ENCODE peak calls at places on chromosomes 7 and 10, in seven cellular contexts. One of them, this sample, is unnamed.

GRCh38 chr7:36784991-36785940 is 61.0 kb upstream of the AOAH start:
- DNase-seq in mesendoderm: no peak
- DNase-seq in stimulated activated CD8-positive, alpha-beta memory T cell treated with anti-CD3 and anti-CD28 coated beads, Interleukin-4, amount 100 ng/mL, for 1 hour: peak
- DNase-seq in H7: no peak
- DNase-seq in NCI-H2081: peak
- DNase-seq in stimulated activated CD4-positive, alpha-beta T cell treated with anti-CD3 and anti-CD28 coated beads, Interleukin-1b, Interleukin-23, amount 100 ng/mL, for 4 hours: peak
- DNase-seq in ecto neural progenitor cell: no peak
- DNase-seq in this sample: no peak

GRCh38 chr10:126609566-126609965 is 60.9 kb downstream of the C10orf90 start:
- DNase-seq in mesendoderm: no peak
- DNase-seq in stimulated activated CD4-positive, alpha-beta T cell treated with anti-CD3 and anti-CD28 coated beads, Interleukin-1b, Interleukin-23, amount 100 ng/mL, for 4 hours: no peak
- DNase-seq in H7: no peak
- DNase-seq in ecto neural progenitor cell: no peak
- DNase-seq in NCI-H2081: no peak
- DNase-seq in stimulated activated CD8-positive, alpha-beta memory T cell treated with anti-CD3 and anti-CD28 coated beads, Interleukin-4, amount 100 ng/mL, for 1 hour: no peak
- DNase-seq in this sample: no peak

GRCh38 chr7:152162287-152162686 is 136.8 kb downstream of the GALNT11 start:
- DNase-seq in mesendoderm: peak
- DNase-seq in stimulated activated CD8-positive, alpha-beta memory T cell treated with anti-CD3 and anti-CD28 coated beads, Interleukin-4, amount 100 ng/mL, for 1 hour: no peak
- DNase-seq in H7: no peak
- DNase-seq in NCI-H2081: no peak
- DNase-seq in stimulated activated CD4-positive, alpha-beta T cell treated with anti-CD3 and anti-CD28 coated beads, Interleukin-1b, Interleukin-23, amount 100 ng/mL, for 4 hours: no peak
- DNase-seq in ecto neural progenitor cell: no peak
- DNase-seq in this sample: no peak

GRCh38 chr7:92835851-92836488 is 403 bp downstream of the CDK6 start:
- DNase-seq in stimulated activated CD4-positive, alpha-beta T cell treated with anti-CD3 and anti-CD28 coated beads, Interleukin-1b, Interleukin-23, amount 100 ng/mL, for 4 hours: no peak
- DNase-seq in NCI-H2081: no peak
- DNase-seq in mesendoderm: peak
- DNase-seq in ecto neural progenitor cell: no peak
- DNase-seq in stimulated activated CD8-positive, alpha-beta memory T cell treated with anti-CD3 and anti-CD28 coated beads, Interleukin-4, amount 100 ng/mL, for 1 hour: no peak
- DNase-seq in H7: peak
- DNase-seq in this sample: no peak

GRCh38 chr7:43138710-43139601 is 26.5 kb downstream of the HECW1 start:
- DNase-seq in ecto neural progenitor cell: no peak
- DNase-seq in H7: no peak
- DNase-seq in stimulated activated CD8-positive, alpha-beta memory T cell treated with anti-CD3 and anti-CD28 coated beads, Interleukin-4, amount 100 ng/mL, for 1 hour: no peak
- DNase-seq in stimulated activated CD4-positive, alpha-beta T cell treated with anti-CD3 and anti-CD28 coated beads, Interleukin-1b, Interleukin-23, amount 100 ng/mL, for 4 hours: no peak
- DNase-seq in NCI-H2081: no peak
- DNase-seq in mesendoderm: peak
- DNase-seq in this sample: no peak

GRCh38 chr7:99028261-99028971 is 115.5 kb downstream of the SMURF1 start:
- DNase-seq in H7: peak
- DNase-seq in stimulated activated CD4-positive, alpha-beta T cell treated with anti-CD3 and anti-CD28 coated beads, Interleukin-1b, Interleukin-23, amount 100 ng/mL, for 4 hours: no peak
- DNase-seq in ecto neural progenitor cell: no peak
- DNase-seq in NCI-H2081: no peak
- DNase-seq in stimulated activated CD8-positive, alpha-beta memory T cell treated with anti-CD3 and anti-CD28 coated beads, Interleukin-4, amount 100 ng/mL, for 1 hour: no peak
- DNase-seq in mesendoderm: peak
- DNase-seq in this sample: no peak

GRCh38 chr10:78071140-78071856 is 37.6 kb downstream of the RPS24 start:
- DNase-seq in H7: no peak
- DNase-seq in stimulated activated CD4-positive, alpha-beta T cell treated with anti-CD3 and anti-CD28 coated beads, Interleukin-1b, Interleukin-23, amount 100 ng/mL, for 4 hours: no peak
- DNase-seq in ecto neural progenitor cell: no peak
- DNase-seq in stimulated activated CD8-positive, alpha-beta memory T cell treated with anti-CD3 and anti-CD28 coated beads, Interleukin-4, amount 100 ng/mL, for 1 hour: no peak
- DNase-seq in NCI-H2081: no peak
- DNase-seq in mesendoderm: no peak
- DNase-seq in this sample: no peak

GRCh38 chr10:3222068-3222467 is 49.5 kb upstream of the PITRM1 start:
- DNase-seq in stimulated activated CD8-positive, alpha-beta memory T cell treated with anti-CD3 and anti-CD28 coated beads, Interleukin-4, amount 100 ng/mL, for 1 hour: no peak
- DNase-seq in stimulated activated CD4-positive, alpha-beta T cell treated with anti-CD3 and anti-CD28 coated beads, Interleukin-1b, Interleukin-23, amount 100 ng/mL, for 4 hours: no peak
- DNase-seq in NCI-H2081: no peak
- DNase-seq in mesendoderm: peak
- DNase-seq in ecto neural progenitor cell: no peak
- DNase-seq in H7: no peak
- DNase-seq in this sample: no peak

GRCh38 chr7:154503962-154504550 is 451.9 kb downstream of the DPP6 start:
- DNase-seq in stimulated activated CD8-positive, alpha-beta memory T cell treated with anti-CD3 and anti-CD28 coated beads, Interleukin-4, amount 100 ng/mL, for 1 hour: no peak
- DNase-seq in ecto neural progenitor cell: no peak
- DNase-seq in H7: no peak
- DNase-seq in stimulated activated CD4-positive, alpha-beta T cell treated with anti-CD3 and anti-CD28 coated beads, Interleukin-1b, Interleukin-23, amount 100 ng/mL, for 4 hours: no peak
- DNase-seq in mesendoderm: peak
- DNase-seq in NCI-H2081: peak
- DNase-seq in this sample: peak

GRCh38 chr7:134850048-134850447 is 70.6 kb downstream of the CALD1 start:
- DNase-seq in stimulated activated CD4-positive, alpha-beta T cell treated with anti-CD3 and anti-CD28 coated beads, Interleukin-1b, Interleukin-23, amount 100 ng/mL, for 4 hours: no peak
- DNase-seq in H7: no peak
- DNase-seq in mesendoderm: no peak
- DNase-seq in ecto neural progenitor cell: no peak
- DNase-seq in stimulated activated CD8-positive, alpha-beta memory T cell treated with anti-CD3 and anti-CD28 coated beads, Interleukin-4, amount 100 ng/mL, for 1 hour: no peak
- DNase-seq in NCI-H2081: no peak
- DNase-seq in this sample: no peak

GRCh38 chr7:8320174-8320573 is 58.2 kb upstream of the ICA1 start:
- DNase-seq in NCI-H2081: no peak
- DNase-seq in ecto neural progenitor cell: no peak
- DNase-seq in stimulated activated CD4-positive, alpha-beta T cell treated with anti-CD3 and anti-CD28 coated beads, Interleukin-1b, Interleukin-23, amount 100 ng/mL, for 4 hours: no peak
- DNase-seq in mesendoderm: no peak
- DNase-seq in H7: no peak
- DNase-seq in stimulated activated CD8-positive, alpha-beta memory T cell treated with anti-CD3 and anti-CD28 coated beads, Interleukin-4, amount 100 ng/mL, for 1 hour: no peak
- DNase-seq in this sample: no peak

GRCh38 chr10:91552706-91553105 is 80.2 kb downstream of the PPP1R3C start:
- DNase-seq in NCI-H2081: no peak
- DNase-seq in stimulated activated CD8-positive, alpha-beta memory T cell treated with anti-CD3 and anti-CD28 coated beads, Interleukin-4, amount 100 ng/mL, for 1 hour: no peak
- DNase-seq in stimulated activated CD4-positive, alpha-beta T cell treated with anti-CD3 and anti-CD28 coated beads, Interleukin-1b, Interleukin-23, amount 100 ng/mL, for 4 hours: no peak
- DNase-seq in ecto neural progenitor cell: no peak
- DNase-seq in mesendoderm: peak
- DNase-seq in H7: peak
- DNase-seq in this sample: no peak

GRCh38 chr10:21552638-21553037 is 18.6 kb downstream of the MLLT10 start:
- DNase-seq in ecto neural progenitor cell: no peak
- DNase-seq in stimulated activated CD4-positive, alpha-beta T cell treated with anti-CD3 and anti-CD28 coated beads, Interleukin-1b, Interleukin-23, amount 100 ng/mL, for 4 hours: no peak
- DNase-seq in H7: no peak
- DNase-seq in NCI-H2081: no peak
- DNase-seq in mesendoderm: no peak
- DNase-seq in stimulated activated CD8-positive, alpha-beta memory T cell treated with anti-CD3 and anti-CD28 coated beads, Interleukin-4, amount 100 ng/mL, for 1 hour: no peak
- DNase-seq in this sample: no peak

This sample was measured in dermis microvascular lymphatic vessel endothelial cell.